ENCODE peak calls at places on chromosomes 4 and X, in six cellular contexts. One of them, this sample, is unnamed.

GRCh38 chr4:152531479-152531878 is 4.4 kb downstream of the FBXW7 start:
- DNase-seq in IMR-90: no peak
- DNase-seq in activated B cell treated with CpG ODN at 0.5 μM for 24 hours: no peak
- DNase-seq in Right ventricle myocardium superior: no peak
- DNase-seq in effector memory CD8-positive, alpha-beta T cell: no peak
- DNase-seq in neural crest cell: no peak
- DNase-seq in this sample: no peak

GRCh38 chr4:7573692-7574091 is 139.0 kb upstream of the PSAPL1 start:
- DNase-seq in activated B cell treated with CpG ODN at 0.5 μM for 24 hours: no peak
- DNase-seq in effector memory CD8-positive, alpha-beta T cell: no peak
- DNase-seq in IMR-90: no peak
- DNase-seq in neural crest cell: no peak
- DNase-seq in Right ventricle myocardium superior: no peak
- DNase-seq in this sample: no peak

GRCh38 chr4:7519638-7520373 is 85.1 kb upstream of the PSAPL1 start:
- DNase-seq in IMR-90: no peak
- DNase-seq in neural crest cell: no peak
- DNase-seq in effector memory CD8-positive, alpha-beta T cell: no peak
- DNase-seq in activated B cell treated with CpG ODN at 0.5 μM for 24 hours: no peak
- DNase-seq in Right ventricle myocardium superior: no peak
- DNase-seq in this sample: no peak

GRCh38 chrX:119208401-119209057 is 27.6 kb upstream of the PGRMC1 start:
- DNase-seq in activated B cell treated with CpG ODN at 0.5 μM for 24 hours: no peak
- DNase-seq in effector memory CD8-positive, alpha-beta T cell: no peak
- DNase-seq in IMR-90: no peak
- DNase-seq in neural crest cell: no peak
- DNase-seq in Right ventricle myocardium superior: no peak
- DNase-seq in this sample: no peak

GRCh38 chr4:74456849-74457395 is 12.0 kb downstream of the AREG start:
- DNase-seq in neural crest cell: no peak
- DNase-seq in IMR-90: no peak
- DNase-seq in Right ventricle myocardium superior: no peak
- DNase-seq in activated B cell treated with CpG ODN at 0.5 μM for 24 hours: no peak
- DNase-seq in effector memory CD8-positive, alpha-beta T cell: no peak
- DNase-seq in this sample: no peak

GRCh38 chr4:186557486-186557885 is 2.1 kb upstream of the MTNR1A start:
- DNase-seq in effector memory CD8-positive, alpha-beta T cell: no peak
- DNase-seq in IMR-90: peak
- DNase-seq in activated B cell treated with CpG ODN at 0.5 μM for 24 hours: no peak
- DNase-seq in Right ventricle myocardium superior: no peak
- DNase-seq in neural crest cell: no peak
- DNase-seq in this sample: no peak

GRCh38 chrX:136712631-136713030 is 64.7 kb downstream of the CD40LG start:
- DNase-seq in IMR-90: no peak
- DNase-seq in activated B cell treated with CpG ODN at 0.5 μM for 24 hours: no peak
- DNase-seq in effector memory CD8-positive, alpha-beta T cell: no peak
- DNase-seq in Right ventricle myocardium superior: no peak
- DNase-seq in neural crest cell: no peak
- DNase-seq in this sample: no peak

GRCh38 chr4:17058506-17058905 is 160.1 kb upstream of the LDB2 start:
- DNase-seq in neural crest cell: no peak
- DNase-seq in Right ventricle myocardium superior: peak
- DNase-seq in IMR-90: peak
- DNase-seq in effector memory CD8-positive, alpha-beta T cell: no peak
- DNase-seq in activated B cell treated with CpG ODN at 0.5 μM for 24 hours: no peak
- DNase-seq in this sample: no peak

GRCh38 chr4:40331937-40332336 is 3.2 kb upstream of the CHRNA9 start:
- DNase-seq in Right ventricle myocardium superior: no peak
- DNase-seq in activated B cell treated with CpG ODN at 0.5 μM for 24 hours: no peak
- DNase-seq in neural crest cell: no peak
- DNase-seq in effector memory CD8-positive, alpha-beta T cell: no peak
- DNase-seq in IMR-90: no peak
- DNase-seq in this sample: no peak

GRCh38 chrX:39941332-39941920 is 156.3 kb downstream of the BCOR start:
- DNase-seq in activated B cell treated with CpG ODN at 0.5 μM for 24 hours: no peak
- DNase-seq in neural crest cell: no peak
- DNase-seq in Right ventricle myocardium superior: no peak
- DNase-seq in IMR-90: no peak
- DNase-seq in effector memory CD8-positive, alpha-beta T cell: no peak
- DNase-seq in this sample: no peak

GRCh38 chr4:173834151-173834550 is 304.1 kb upstream of the HAND2 start:
- DNase-seq in IMR-90: peak
- DNase-seq in neural crest cell: no peak
- DNase-seq in activated B cell treated with CpG ODN at 0.5 μM for 24 hours: no peak
- DNase-seq in Right ventricle myocardium superior: no peak
- DNase-seq in effector memory CD8-positive, alpha-beta T cell: no peak
- DNase-seq in this sample: no peak

GRCh38 chr4:71857713-71858451 is 74.0 kb upstream of the GC start:
- DNase-seq in Right ventricle myocardium superior: no peak
- DNase-seq in neural crest cell: no peak
- DNase-seq in effector memory CD8-positive, alpha-beta T cell: no peak
- DNase-seq in IMR-90: no peak
- DNase-seq in activated B cell treated with CpG ODN at 0.5 μM for 24 hours: no peak
- DNase-seq in this sample: no peak

GRCh38 chr4:7020290-7020689 is 22.9 kb upstream of the TADA2B start:
- DNase-seq in Right ventricle myocardium superior: no peak
- DNase-seq in neural crest cell: no peak
- DNase-seq in effector memory CD8-positive, alpha-beta T cell: no peak
- DNase-seq in activated B cell treated with CpG ODN at 0.5 μM for 24 hours: no peak
- DNase-seq in IMR-90: no peak
- DNase-seq in this sample: no peak